ENCODE peak calls at places on chromosomes 3 and 15, in ten cellular contexts. One of them, this sample, is unnamed.

GRCh38 chr3:24101676-24102168 is 156.6 kb downstream of the NR1D2 start:
- DNase-seq in uterus: no peak
- DNase-seq in tibial nerve: no peak
- DNase-seq in progenitor cell of endocrine pancreas: no peak
- DNase-seq in nephron progenitor cell: no peak
- DNase-seq in type B pancreatic cell: no peak
- DNase-seq in mesothelial cell of epicardium: no peak
- DNase-seq in foreskin keratinocyte: peak
- DNase-seq in endothelial cell: no peak
- DNase-seq in upper lobe of left lung: no peak
- DNase-seq in this sample: no peak

GRCh38 chr3:9310043-9310442 is 52.8 kb upstream of the THUMPD3 start:
- DNase-seq in uterus: no peak
- DNase-seq in tibial nerve: no peak
- DNase-seq in progenitor cell of endocrine pancreas: no peak
- DNase-seq in nephron progenitor cell: no peak
- DNase-seq in type B pancreatic cell: no peak
- DNase-seq in mesothelial cell of epicardium: no peak
- DNase-seq in foreskin keratinocyte: no peak
- DNase-seq in endothelial cell: no peak
- DNase-seq in upper lobe of left lung: no peak
- DNase-seq in this sample: no peak

GRCh38 chr15:63107895-63108546 is 13.6 kb upstream of the LACTB start:
- DNase-seq in uterus: no peak
- DNase-seq in tibial nerve: peak
- DNase-seq in progenitor cell of endocrine pancreas: no peak
- DNase-seq in nephron progenitor cell: no peak
- DNase-seq in type B pancreatic cell: no peak
- DNase-seq in mesothelial cell of epicardium: no peak
- DNase-seq in foreskin keratinocyte: peak
- DNase-seq in endothelial cell: no peak
- DNase-seq in upper lobe of left lung: no peak
- DNase-seq in this sample: peak

GRCh38 chr3:38579146-38579545 is 70.3 kb downstream of the SCN5A start:
- DNase-seq in uterus: no peak
- DNase-seq in tibial nerve: no peak
- DNase-seq in progenitor cell of endocrine pancreas: peak
- DNase-seq in nephron progenitor cell: no peak
- DNase-seq in type B pancreatic cell: peak
- DNase-seq in mesothelial cell of epicardium: peak
- DNase-seq in foreskin keratinocyte: no peak
- DNase-seq in endothelial cell: no peak
- DNase-seq in upper lobe of left lung: no peak
- DNase-seq in this sample: no peak

GRCh38 chr3:167650459-167650858 is 3.3 kb downstream of the WDR49 start:
- DNase-seq in uterus: no peak
- DNase-seq in tibial nerve: no peak
- DNase-seq in progenitor cell of endocrine pancreas: no peak
- DNase-seq in nephron progenitor cell: no peak
- DNase-seq in type B pancreatic cell: no peak
- DNase-seq in mesothelial cell of epicardium: no peak
- DNase-seq in foreskin keratinocyte: no peak
- DNase-seq in endothelial cell: no peak
- DNase-seq in upper lobe of left lung: no peak
- DNase-seq in this sample: no peak

GRCh38 chr15:69478259-69478687 is 25.7 kb downstream of the RPLP1 start:
- DNase-seq in uterus: peak
- DNase-seq in tibial nerve: no peak
- DNase-seq in progenitor cell of endocrine pancreas: peak
- DNase-seq in nephron progenitor cell: peak
- DNase-seq in type B pancreatic cell: peak
- DNase-seq in mesothelial cell of epicardium: peak
- DNase-seq in foreskin keratinocyte: no peak
- DNase-seq in endothelial cell: peak
- DNase-seq in upper lobe of left lung: no peak
- DNase-seq in this sample: no peak

GRCh38 chr3:150737874-150738679 is 24.9 kb downstream of the SIAH2 start:
- DNase-seq in uterus: no peak
- DNase-seq in tibial nerve: no peak
- DNase-seq in progenitor cell of endocrine pancreas: no peak
- DNase-seq in nephron progenitor cell: no peak
- DNase-seq in type B pancreatic cell: no peak
- DNase-seq in mesothelial cell of epicardium: no peak
- DNase-seq in foreskin keratinocyte: peak
- DNase-seq in endothelial cell: no peak
- DNase-seq in upper lobe of left lung: no peak
- DNase-seq in this sample: no peak

GRCh38 chr3:103847081-103848062 is 1412.6 kb downstream of the ZPLD1 start:
- DNase-seq in uterus: no peak
- DNase-seq in tibial nerve: no peak
- DNase-seq in progenitor cell of endocrine pancreas: no peak
- DNase-seq in nephron progenitor cell: no peak
- DNase-seq in type B pancreatic cell: no peak
- DNase-seq in mesothelial cell of epicardium: no peak
- DNase-seq in foreskin keratinocyte: no peak
- DNase-seq in endothelial cell: no peak
- DNase-seq in upper lobe of left lung: no peak
- DNase-seq in this sample: no peak

GRCh38 chr3:42545284-42545900 is 36.4 kb downstream of the SEC22C start:
- DNase-seq in uterus: no peak
- DNase-seq in tibial nerve: no peak
- DNase-seq in progenitor cell of endocrine pancreas: no peak
- DNase-seq in nephron progenitor cell: no peak
- DNase-seq in type B pancreatic cell: no peak
- DNase-seq in mesothelial cell of epicardium: no peak
- DNase-seq in foreskin keratinocyte: no peak
- DNase-seq in endothelial cell: no peak
- DNase-seq in upper lobe of left lung: peak
- DNase-seq in this sample: no peak

GRCh38 chr3:42546691-42547213 is 35.0 kb downstream of the SEC22C start:
- DNase-seq in uterus: no peak
- DNase-seq in tibial nerve: no peak
- DNase-seq in progenitor cell of endocrine pancreas: no peak
- DNase-seq in nephron progenitor cell: no peak
- DNase-seq in type B pancreatic cell: no peak
- DNase-seq in mesothelial cell of epicardium: no peak
- DNase-seq in foreskin keratinocyte: no peak
- DNase-seq in endothelial cell: no peak
- DNase-seq in upper lobe of left lung: peak
- DNase-seq in this sample: no peak

GRCh38 chr3:42547401-42547945 is 34.3 kb downstream of the SEC22C start:
- DNase-seq in uterus: peak
- DNase-seq in tibial nerve: peak
- DNase-seq in progenitor cell of endocrine pancreas: peak
- DNase-seq in nephron progenitor cell: peak
- DNase-seq in type B pancreatic cell: no peak
- DNase-seq in mesothelial cell of epicardium: peak
- DNase-seq in foreskin keratinocyte: peak
- DNase-seq in endothelial cell: peak
- DNase-seq in upper lobe of left lung: peak
- DNase-seq in this sample: no peak

GRCh38 chr3:42541079-42541478 is 38.6 kb downstream of the VIPR1 start:
- DNase-seq in uterus: no peak
- DNase-seq in tibial nerve: no peak
- DNase-seq in progenitor cell of endocrine pancreas: no peak
- DNase-seq in nephron progenitor cell: no peak
- DNase-seq in type B pancreatic cell: no peak
- DNase-seq in mesothelial cell of epicardium: no peak
- DNase-seq in foreskin keratinocyte: no peak
- DNase-seq in endothelial cell: no peak
- DNase-seq in upper lobe of left lung: no peak
- DNase-seq in this sample: no peak

GRCh38 chr3:42544492-42545283 is 37.1 kb downstream of the SEC22C start:
- DNase-seq in uterus: no peak
- DNase-seq in tibial nerve: peak
- DNase-seq in progenitor cell of endocrine pancreas: no peak
- DNase-seq in nephron progenitor cell: no peak
- DNase-seq in type B pancreatic cell: no peak
- DNase-seq in mesothelial cell of epicardium: no peak
- DNase-seq in foreskin keratinocyte: no peak
- DNase-seq in endothelial cell: no peak
- DNase-seq in upper lobe of left lung: peak
- DNase-seq in this sample: no peak
- TF ChIP-seq CTCF in uterus: no peak
- TF ChIP-seq CTCF in tibial nerve: no peak
- TF ChIP-seq CTCF in progenitor cell of endocrine pancreas: peak
- TF ChIP-seq CTCF in nephron progenitor cell: no peak
- TF ChIP-seq CTCF in type B pancreatic cell: no peak
- TF ChIP-seq CTCF in mesothelial cell of epicardium: no peak
- TF ChIP-seq CTCF in foreskin keratinocyte: no peak
- TF ChIP-seq CTCF in endothelial cell: no peak
- TF ChIP-seq CTCF in upper lobe of left lung: peak
- TF ChIP-seq CTCF in this sample: no peak

DNA sequence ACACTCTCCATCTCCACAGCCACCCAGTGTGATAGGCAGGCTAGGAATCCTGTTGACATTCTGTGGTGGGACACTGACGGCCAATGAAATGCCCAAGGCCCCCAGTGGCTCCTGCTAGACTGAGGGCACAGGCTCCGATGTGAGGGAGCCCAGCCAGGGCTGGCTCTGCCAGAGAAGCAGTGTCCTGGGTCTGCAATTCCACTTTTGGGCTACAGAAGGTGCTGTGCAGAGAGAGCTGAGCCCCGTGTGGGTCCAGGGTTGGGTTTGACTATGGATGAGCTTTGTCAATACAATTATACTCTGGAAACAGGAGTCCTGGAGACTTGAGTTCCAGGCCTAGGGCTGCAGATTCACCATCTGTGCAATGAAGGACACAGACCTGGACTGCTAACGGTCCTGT is 55.7 kb upstream of the TMEM115 start:
- DNase-seq in uterus: no peak
- DNase-seq in tibial nerve: no peak
- DNase-seq in progenitor cell of endocrine pancreas: no peak
- DNase-seq in nephron progenitor cell: no peak
- DNase-seq in type B pancreatic cell: no peak
- DNase-seq in mesothelial cell of epicardium: no peak
- DNase-seq in foreskin keratinocyte: no peak
- DNase-seq in endothelial cell: no peak
- DNase-seq in upper lobe of left lung: no peak
- DNase-seq in this sample: no peak
- TF ChIP-seq CTCF in uterus: no peak
- TF ChIP-seq CTCF in tibial nerve: no peak
- TF ChIP-seq CTCF in progenitor cell of endocrine pancreas: peak
- TF ChIP-seq CTCF in nephron progenitor cell: no peak
- TF ChIP-seq CTCF in type B pancreatic cell: peak
- TF ChIP-seq CTCF in mesothelial cell of epicardium: no peak
- TF ChIP-seq CTCF in foreskin keratinocyte: peak
- TF ChIP-seq CTCF in endothelial cell: no peak
- TF ChIP-seq CTCF in upper lobe of left lung: no peak
- TF ChIP-seq CTCF in this sample: no peak

GRCh38 chr3:14424711-14425573 is 22.5 kb downstream of the SLC6A6 start:
- DNase-seq in uterus: no peak
- DNase-seq in tibial nerve: no peak
- DNase-seq in progenitor cell of endocrine pancreas: no peak
- DNase-seq in nephron progenitor cell: no peak
- DNase-seq in type B pancreatic cell: no peak
- DNase-seq in mesothelial cell of epicardium: no peak
- DNase-seq in foreskin keratinocyte: no peak
- DNase-seq in endothelial cell: no peak
- DNase-seq in upper lobe of left lung: peak
- DNase-seq in this sample: no peak

GRCh38 chr3:14423963-14424362 is 21.6 kb downstream of the SLC6A6 start:
- DNase-seq in uterus: no peak
- DNase-seq in tibial nerve: no peak
- DNase-seq in progenitor cell of endocrine pancreas: no peak
- DNase-seq in nephron progenitor cell: no peak
- DNase-seq in type B pancreatic cell: no peak
- DNase-seq in mesothelial cell of epicardium: no peak
- DNase-seq in foreskin keratinocyte: no peak
- DNase-seq in endothelial cell: no peak
- DNase-seq in upper lobe of left lung: no peak
- DNase-seq in this sample: no peak

GRCh38 chr3:14426305-14426620 is 23.9 kb downstream of the SLC6A6 start:
- DNase-seq in uterus: no peak
- DNase-seq in tibial nerve: no peak
- DNase-seq in progenitor cell of endocrine pancreas: no peak
- DNase-seq in nephron progenitor cell: no peak
- DNase-seq in type B pancreatic cell: no peak
- DNase-seq in mesothelial cell of epicardium: no peak
- DNase-seq in foreskin keratinocyte: no peak
- DNase-seq in endothelial cell: no peak
- DNase-seq in upper lobe of left lung: no peak
- DNase-seq in this sample: no peak

GRCh38 chr3:14423197-14423743 is 20.9 kb downstream of the SLC6A6 start:
- DNase-seq in uterus: no peak
- DNase-seq in tibial nerve: no peak
- DNase-seq in progenitor cell of endocrine pancreas: no peak
- DNase-seq in nephron progenitor cell: no peak
- DNase-seq in type B pancreatic cell: no peak
- DNase-seq in mesothelial cell of epicardium: no peak
- DNase-seq in foreskin keratinocyte: peak
- DNase-seq in endothelial cell: no peak
- DNase-seq in upper lobe of left lung: peak
- DNase-seq in this sample: no peak

DNA sequence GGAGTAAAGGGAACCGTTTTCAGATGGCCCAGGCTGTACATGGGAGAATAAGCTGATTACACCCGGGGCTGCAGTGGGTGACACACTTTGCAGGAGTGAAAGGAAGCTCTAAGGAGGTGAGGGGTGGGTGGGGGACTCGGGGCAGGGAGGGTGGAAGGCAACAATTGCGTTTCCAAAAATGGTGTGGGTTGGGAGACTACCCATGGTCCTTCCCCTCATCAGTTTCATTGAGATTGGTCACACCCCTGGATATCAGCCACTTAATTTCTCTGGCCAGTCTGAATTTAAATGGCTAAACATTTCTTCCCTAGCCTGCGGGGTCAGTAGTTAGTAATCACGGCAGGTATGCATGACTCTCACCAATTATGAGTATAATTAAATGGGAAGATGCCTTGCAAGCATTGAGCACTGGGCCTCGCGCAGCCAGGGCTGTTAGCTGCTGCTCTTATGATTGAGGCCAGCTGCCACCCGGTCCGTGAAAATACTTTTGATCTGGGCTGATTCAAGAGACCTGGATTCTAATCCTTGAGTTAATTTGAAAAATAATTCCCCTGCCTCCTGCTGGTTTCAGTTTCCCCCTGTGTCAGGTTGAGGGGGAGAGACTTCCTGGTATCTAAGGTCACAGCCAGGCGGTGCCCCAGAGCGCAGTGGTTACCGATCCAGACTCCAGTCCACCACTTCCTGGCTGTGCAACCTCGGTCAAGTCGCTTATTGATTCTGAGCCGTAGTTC is 23.3 kb downstream of the SLC6A6 start:
- DNase-seq in uterus: no peak
- DNase-seq in tibial nerve: no peak
- DNase-seq in progenitor cell of endocrine pancreas: no peak
- DNase-seq in nephron progenitor cell: no peak
- DNase-seq in type B pancreatic cell: no peak
- DNase-seq in mesothelial cell of epicardium: no peak
- DNase-seq in foreskin keratinocyte: no peak
- DNase-seq in endothelial cell: no peak
- DNase-seq in upper lobe of left lung: peak
- DNase-seq in this sample: no peak
- TF ChIP-seq CTCF in uterus: no peak
- TF ChIP-seq CTCF in tibial nerve: no peak
- TF ChIP-seq CTCF in progenitor cell of endocrine pancreas: no peak
- TF ChIP-seq CTCF in nephron progenitor cell: no peak
- TF ChIP-seq CTCF in type B pancreatic cell: no peak
- TF ChIP-seq CTCF in mesothelial cell of epicardium: no peak
- TF ChIP-seq CTCF in foreskin keratinocyte: no peak
- TF ChIP-seq CTCF in endothelial cell: no peak
- TF ChIP-seq CTCF in upper lobe of left lung: no peak
- TF ChIP-seq CTCF in this sample: no peak

DNA sequence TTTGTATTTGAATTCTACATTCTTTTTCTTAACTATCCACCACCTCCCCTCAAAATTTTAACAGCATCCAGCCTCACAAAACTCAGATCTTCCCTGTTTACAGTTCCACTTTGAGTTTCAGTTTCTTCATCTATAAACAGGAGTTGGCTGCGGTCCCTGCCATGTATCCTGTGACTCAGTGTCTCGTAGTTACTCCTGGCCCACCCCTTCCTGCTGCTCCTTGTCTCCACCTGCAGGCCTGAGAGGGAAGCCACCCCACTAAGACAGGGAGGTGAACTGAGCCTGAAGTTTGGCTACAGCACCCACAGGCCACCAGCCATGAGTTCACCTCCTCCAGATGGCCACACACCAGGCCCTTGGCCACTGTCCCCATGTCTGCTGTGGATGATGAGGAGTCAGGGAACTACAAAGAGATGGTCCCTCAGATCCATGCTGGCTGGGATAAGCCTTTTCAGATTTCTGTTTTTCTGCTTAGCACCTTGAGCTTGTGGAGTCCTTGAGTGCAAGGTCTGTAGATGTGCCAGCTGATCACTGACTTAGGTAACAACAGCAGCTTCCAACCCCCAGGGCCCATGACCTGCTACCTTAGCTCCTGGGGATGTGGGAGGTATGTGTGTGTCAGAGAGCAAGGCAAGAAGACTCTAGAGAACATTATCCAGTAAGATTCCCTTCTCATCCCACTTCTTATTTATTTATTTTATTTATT is 37.5 kb downstream of the CD86 start:
- DNase-seq in uterus: no peak
- DNase-seq in tibial nerve: peak
- DNase-seq in progenitor cell of endocrine pancreas: no peak
- DNase-seq in nephron progenitor cell: no peak
- DNase-seq in type B pancreatic cell: no peak
- DNase-seq in mesothelial cell of epicardium: no peak
- DNase-seq in foreskin keratinocyte: peak
- DNase-seq in endothelial cell: peak
- DNase-seq in upper lobe of left lung: peak
- DNase-seq in this sample: no peak
- TF ChIP-seq CTCF in uterus: no peak
- TF ChIP-seq CTCF in tibial nerve: peak
- TF ChIP-seq CTCF in progenitor cell of endocrine pancreas: peak
- TF ChIP-seq CTCF in nephron progenitor cell: no peak
- TF ChIP-seq CTCF in type B pancreatic cell: peak
- TF ChIP-seq CTCF in mesothelial cell of epicardium: no peak
- TF ChIP-seq CTCF in foreskin keratinocyte: peak
- TF ChIP-seq CTCF in endothelial cell: peak
- TF ChIP-seq CTCF in upper lobe of left lung: no peak
- TF ChIP-seq CTCF in this sample: peak

This sample was measured in kidney epithelial cell.